ENCODE peak calls at places on chromosomes 2 and 18, in nine cellular contexts. Q, K, G, R, J, I, B, D and A are unnamed samples.

GRCh38 chr2:43707255-43707654 is 31.0 kb upstream of the C1GALT1C1L start:
- DNase-seq in B (peak), D (peak), G (peak), R (peak), J (peak), Q (peak), K (no peak), I (peak), A (no peak)

GRCh38 chr18:21257383-21257782 is 15.4 kb downstream of the GREB1L start:
- DNase-seq in I (no peak), Q (no peak), G (no peak), R (no peak), B (peak), J (peak), K (no peak), D (no peak), A (no peak)

GRCh38 chr2:21372654-21373053 is 248.9 kb downstream of the TDRD15 start:
- DNase-seq in D (no peak), J (peak), R (no peak), G (no peak), B (no peak), I (no peak), Q (no peak), K (peak), A (no peak)

GRCh38 chr2:167550448-167550847 is 662.2 kb downstream of the XIRP2 start:
- DNase-seq in G (no peak), K (no peak), B (peak), Q (no peak), R (no peak), J (peak), D (no peak), I (peak), A (no peak)

GRCh38 chr2:2573658-2574293 is 242.7 kb upstream of the MYT1L start:
- DNase-seq in B (no peak), K (no peak), J (no peak), G (no peak), Q (no peak), D (no peak), R (no peak), I (no peak), A (no peak)

GRCh38 chr2:138559648-138560047 is 58.1 kb downstream of the SPOPL start:
- DNase-seq in R (no peak), G (no peak), Q (no peak), B (no peak), D (no peak), J (no peak), I (no peak), K (no peak), A (no peak)

GRCh38 chr2:113185643-113186315 is 12.0 kb downstream of the PSD4 start:
- DNase-seq in J (peak), R (peak), I (no peak), B (no peak), Q (no peak), G (no peak), D (peak), K (peak), A (no peak)

GRCh38 chr18:35619941-35620340 is 38.4 kb downstream of the GALNT1 start:
- DNase-seq in D (no peak), K (no peak), I (peak), R (no peak), J (no peak), B (no peak), G (no peak), Q (no peak), A (no peak)

GRCh38 chr18:73283032-73283431 is 415.2 kb upstream of the NETO1 start:
- DNase-seq in I (no peak), G (no peak), R (no peak), B (no peak), D (no peak), K (no peak), J (peak), Q (no peak), A (no peak)

GRCh38 chr2:172293952-172294351 is 133.4 kb upstream of the ITGA6 start:
- DNase-seq in R (peak), D (peak), K (no peak), B (no peak), I (no peak), G (no peak), Q (no peak), J (peak), A (no peak)

GRCh38 chr2:117101613-117102012 is 712.9 kb upstream of the DDX18 start:
- DNase-seq in Q (no peak), D (no peak), R (no peak), K (no peak), B (no peak), G (no peak), I (no peak), J (no peak), A (no peak)